ENCODE peak calls at places on chromosomes 13 and 19, in eight cellular contexts. One of them, this sample, is unnamed.
A peak's percentile ranks its signal among the peaks of the same experiment; 100 is the strongest.

GRCh38 chr13:98386632-98387031 is 190.3 kb downstream of the STK24 start:
- DNase-seq in heart right ventricle: no peak
- DNase-seq in breast epithelium: no peak
- DNase-seq in right atrium auricular region: no peak
- DNase-seq in left lung: no peak
- DNase-seq in HCT116: no peak
- DNase-seq in astrocyte: no peak
- DNase-seq in right lobe of liver: no peak
- DNase-seq in this sample: no peak

GRCh38 chr19:40613669-40614594 is 12.8 kb downstream of the LTBP4 start:
- DNase-seq in heart right ventricle: peak; percentile 79
- DNase-seq in breast epithelium: peak; percentile 84
- DNase-seq in right atrium auricular region: no peak
- DNase-seq in left lung: peak; percentile 93
- DNase-seq in HCT116: peak; percentile 89
- DNase-seq in astrocyte: peak; percentile 81
- DNase-seq in right lobe of liver: peak; percentile 73
- DNase-seq in this sample: peak; percentile 32

GRCh38 chr13:43629691-43630480 is 156.9 kb downstream of the ENOX1 start:
- DNase-seq in heart right ventricle: no peak
- DNase-seq in breast epithelium: no peak
- DNase-seq in right atrium auricular region: no peak
- DNase-seq in left lung: no peak
- DNase-seq in HCT116: no peak
- DNase-seq in astrocyte: no peak
- DNase-seq in right lobe of liver: no peak
- DNase-seq in this sample: no peak

GRCh38 chr19:14073925-14074838 is 1.6 kb downstream of the MISP3 start:
- DNase-seq in heart right ventricle: no peak
- DNase-seq in breast epithelium: no peak
- DNase-seq in right atrium auricular region: peak; percentile 63
- DNase-seq in left lung: no peak
- DNase-seq in HCT116: no peak
- DNase-seq in astrocyte: no peak
- DNase-seq in right lobe of liver: peak; percentile 63
- DNase-seq in this sample: no peak

GRCh38 chr13:25432686-25433085 is 60.9 kb downstream of the ATP8A2 start:
- DNase-seq in heart right ventricle: no peak
- DNase-seq in breast epithelium: no peak
- DNase-seq in right atrium auricular region: no peak
- DNase-seq in left lung: no peak
- DNase-seq in HCT116: no peak
- DNase-seq in astrocyte: no peak
- DNase-seq in right lobe of liver: no peak
- DNase-seq in this sample: no peak

GRCh38 chr13:21058361-21058760 is 3.0 kb downstream of the LATS2 start:
- DNase-seq in heart right ventricle: no peak
- DNase-seq in breast epithelium: no peak
- DNase-seq in right atrium auricular region: no peak
- DNase-seq in left lung: no peak
- DNase-seq in HCT116: no peak
- DNase-seq in astrocyte: no peak
- DNase-seq in right lobe of liver: no peak
- DNase-seq in this sample: no peak

GRCh38 chr13:35127466-35127865 is 185.4 kb downstream of the NBEA start:
- DNase-seq in heart right ventricle: no peak
- DNase-seq in breast epithelium: no peak
- DNase-seq in right atrium auricular region: no peak
- DNase-seq in left lung: no peak
- DNase-seq in HCT116: no peak
- DNase-seq in astrocyte: no peak
- DNase-seq in right lobe of liver: no peak
- DNase-seq in this sample: no peak

GRCh38 chr19:39970674-39971379 is at the start of gene PSMC4:
- DNase-seq in heart right ventricle: peak; percentile 97
- DNase-seq in breast epithelium: peak; percentile 98
- DNase-seq in right atrium auricular region: peak; percentile 98
- DNase-seq in left lung: peak; percentile 100
- DNase-seq in HCT116: peak; percentile 98
- DNase-seq in astrocyte: peak; percentile 98
- DNase-seq in right lobe of liver: peak; percentile 99
- DNase-seq in this sample: peak; percentile 98

GRCh38 chr19:10891360-10892108 is 20.2 kb downstream of the CARM1 start:
- DNase-seq in heart right ventricle: peak; percentile 42
- DNase-seq in breast epithelium: peak; percentile 29
- DNase-seq in right atrium auricular region: no peak
- DNase-seq in left lung: no peak
- DNase-seq in HCT116: no peak
- DNase-seq in astrocyte: no peak
- DNase-seq in right lobe of liver: no peak
- DNase-seq in this sample: no peak

GRCh38 chr19:46975918-46976782 is 43.5 kb upstream of the NPAS1 start:
- DNase-seq in heart right ventricle: peak; percentile 94
- DNase-seq in breast epithelium: peak; percentile 92
- DNase-seq in right atrium auricular region: peak; percentile 98
- DNase-seq in left lung: peak; percentile 91
- DNase-seq in HCT116: peak; percentile 3
- DNase-seq in astrocyte: peak; percentile 99
- DNase-seq in right lobe of liver: peak; percentile 93
- DNase-seq in this sample: no peak

GRCh38 chr13:98482476-98483444 is 94.1 kb downstream of the STK24 start:
- DNase-seq in heart right ventricle: peak; percentile 80
- DNase-seq in breast epithelium: peak; percentile 57
- DNase-seq in right atrium auricular region: peak; percentile 75
- DNase-seq in left lung: peak; percentile 87
- DNase-seq in HCT116: no peak
- DNase-seq in astrocyte: peak; percentile 67
- DNase-seq in right lobe of liver: peak; percentile 92
- DNase-seq in this sample: peak; percentile 32

GRCh38 chr19:2638417-2638940 is 64.0 kb downstream of the GNG7 start:
- DNase-seq in heart right ventricle: no peak
- DNase-seq in breast epithelium: no peak
- DNase-seq in right atrium auricular region: no peak
- DNase-seq in left lung: peak; percentile 4
- DNase-seq in HCT116: no peak
- DNase-seq in astrocyte: no peak
- DNase-seq in right lobe of liver: no peak
- DNase-seq in this sample: no peak

GRCh38 chr19:51654783-51655182 is 8.2 kb upstream of the SIGLEC14 start:
- DNase-seq in heart right ventricle: no peak
- DNase-seq in breast epithelium: no peak
- DNase-seq in right atrium auricular region: no peak
- DNase-seq in left lung: no peak
- DNase-seq in HCT116: no peak
- DNase-seq in astrocyte: no peak
- DNase-seq in right lobe of liver: no peak
- DNase-seq in this sample: no peak

GRCh38 chr19:47157455-47158321 is 27.1 kb downstream of the SAE1 start:
- DNase-seq in heart right ventricle: peak; percentile 42
- DNase-seq in breast epithelium: peak; percentile 58
- DNase-seq in right atrium auricular region: peak; percentile 80
- DNase-seq in left lung: no peak
- DNase-seq in HCT116: no peak
- DNase-seq in astrocyte: peak; percentile 89
- DNase-seq in right lobe of liver: no peak
- DNase-seq in this sample: peak; percentile 21

GRCh38 chr13:111626371-111627305 is 306.2 kb downstream of the TEX29 start:
- DNase-seq in heart right ventricle: peak; percentile 68
- DNase-seq in breast epithelium: no peak
- DNase-seq in right atrium auricular region: peak; percentile 57
- DNase-seq in left lung: no peak
- DNase-seq in HCT116: no peak
- DNase-seq in astrocyte: no peak
- DNase-seq in right lobe of liver: peak; percentile 81
- DNase-seq in this sample: no peak

GRCh38 chr19:55165952-55166529 is 372 bp downstream of the DNAAF3 start:
- DNase-seq in heart right ventricle: peak; percentile 54
- DNase-seq in breast epithelium: peak; percentile 32
- DNase-seq in right atrium auricular region: peak; percentile 70
- DNase-seq in left lung: peak; percentile 76
- DNase-seq in HCT116: peak; percentile 86
- DNase-seq in astrocyte: peak; percentile 34
- DNase-seq in right lobe of liver: no peak
- DNase-seq in this sample: no peak

GRCh38 chr19:16587031-16588023 is 15.1 kb upstream of the SLC35E1 start:
- DNase-seq in heart right ventricle: no peak
- DNase-seq in breast epithelium: no peak
- DNase-seq in right atrium auricular region: no peak
- DNase-seq in left lung: peak; percentile 84
- DNase-seq in HCT116: no peak
- DNase-seq in astrocyte: peak; percentile 58
- DNase-seq in right lobe of liver: no peak
- DNase-seq in this sample: peak; percentile 94

DNA sequence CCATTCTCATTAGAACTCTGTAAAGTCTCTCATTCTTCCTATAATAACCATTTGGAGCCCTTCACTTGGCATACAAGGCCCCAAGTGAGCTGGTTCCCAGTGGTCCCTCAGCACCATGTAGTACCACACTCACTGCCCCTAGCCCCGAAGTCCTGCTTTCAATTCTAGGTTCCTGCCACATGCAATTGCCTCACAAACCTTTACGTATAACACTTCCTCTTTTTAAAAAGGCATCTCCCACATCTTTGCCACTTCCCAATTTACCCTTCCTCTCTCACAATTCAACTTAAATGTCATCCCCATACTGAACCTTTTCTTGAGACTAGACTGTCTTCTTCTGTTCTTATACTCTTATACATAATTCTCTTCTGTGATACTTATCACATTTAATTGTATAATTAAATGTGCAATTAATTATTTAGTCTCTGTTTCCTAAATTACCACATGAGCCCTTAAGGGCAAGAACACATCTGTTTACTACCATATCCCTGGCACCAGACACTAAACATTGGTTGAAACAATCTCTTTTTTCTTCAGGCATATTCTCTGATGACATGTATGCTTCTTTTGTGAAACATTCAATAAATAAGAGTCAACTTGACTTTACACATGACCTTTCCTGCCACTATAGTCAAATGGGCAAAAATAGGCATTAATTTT is 304.0 kb downstream of the SPRY2 start:
- DNase-seq in heart right ventricle: no peak
- DNase-seq in breast epithelium: no peak
- DNase-seq in right atrium auricular region: no peak
- DNase-seq in left lung: no peak
- DNase-seq in HCT116: no peak
- DNase-seq in astrocyte: no peak
- DNase-seq in right lobe of liver: no peak
- DNase-seq in this sample: peak; percentile 89
- H3K27ac ChIP-seq in heart right ventricle: no peak overlapping the region
- H3K27ac ChIP-seq in breast epithelium: no peak overlapping the region
- H3K27ac ChIP-seq in right atrium auricular region: no peak overlapping the region
- H3K27ac ChIP-seq in left lung: no peak overlapping the region
- H3K27ac ChIP-seq in HCT116: no peak overlapping the region
- H3K27ac ChIP-seq in astrocyte: peak overlapping the region; percentile 75
- H3K27ac ChIP-seq in right lobe of liver: no peak overlapping the region
- H3K27ac ChIP-seq in this sample: peak overlapping the region; percentile 40

DNA sequence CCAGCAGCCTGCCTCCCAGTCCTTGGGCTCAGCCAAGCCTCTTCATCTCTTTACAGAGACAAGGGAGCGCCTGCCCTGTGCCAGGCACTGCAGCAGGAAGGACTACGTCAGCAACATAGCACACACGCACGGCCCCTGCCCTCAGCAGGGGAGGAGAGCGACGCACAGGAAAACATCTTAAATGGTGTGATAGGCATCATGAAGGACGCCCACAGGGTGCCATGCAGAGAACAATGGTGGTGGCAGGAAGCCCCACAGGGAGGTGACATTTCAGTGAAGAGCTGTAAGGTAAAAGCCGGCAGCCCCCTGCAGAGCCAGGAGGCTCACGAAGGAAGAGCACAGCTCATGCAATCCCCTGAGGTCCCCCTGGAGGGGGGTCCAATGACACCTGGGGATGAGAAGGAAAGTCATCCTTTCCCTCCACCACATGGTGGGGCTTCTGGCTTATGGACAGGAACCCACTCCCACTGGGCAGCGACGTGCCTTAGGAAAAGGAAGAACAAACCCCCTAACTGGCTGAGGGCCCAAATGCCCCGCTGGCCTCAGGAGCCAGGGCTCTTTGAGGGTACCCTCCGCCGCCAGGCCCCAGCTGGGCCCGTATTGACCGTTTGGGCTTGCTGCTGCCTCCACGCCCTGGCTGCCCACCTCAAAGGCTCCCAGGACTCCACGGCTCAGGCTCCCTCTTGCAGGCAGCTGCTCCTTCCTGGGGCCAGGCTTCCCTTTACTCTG is 37.3 kb upstream of the C13orf42 start:
- DNase-seq in heart right ventricle: no peak
- DNase-seq in breast epithelium: no peak
- DNase-seq in right atrium auricular region: no peak
- DNase-seq in left lung: no peak
- DNase-seq in HCT116: no peak
- DNase-seq in astrocyte: no peak
- DNase-seq in right lobe of liver: no peak
- DNase-seq in this sample: no peak
- TF ChIP-seq CTCF in heart right ventricle: no peak
- TF ChIP-seq CTCF in breast epithelium: no peak
- TF ChIP-seq CTCF in right atrium auricular region: no peak
- TF ChIP-seq CTCF in left lung: no peak
- TF ChIP-seq CTCF in HCT116: no peak
- TF ChIP-seq CTCF in astrocyte: no peak
- TF ChIP-seq CTCF in right lobe of liver: no peak
- TF ChIP-seq CTCF in this sample: no peak

DNA sequence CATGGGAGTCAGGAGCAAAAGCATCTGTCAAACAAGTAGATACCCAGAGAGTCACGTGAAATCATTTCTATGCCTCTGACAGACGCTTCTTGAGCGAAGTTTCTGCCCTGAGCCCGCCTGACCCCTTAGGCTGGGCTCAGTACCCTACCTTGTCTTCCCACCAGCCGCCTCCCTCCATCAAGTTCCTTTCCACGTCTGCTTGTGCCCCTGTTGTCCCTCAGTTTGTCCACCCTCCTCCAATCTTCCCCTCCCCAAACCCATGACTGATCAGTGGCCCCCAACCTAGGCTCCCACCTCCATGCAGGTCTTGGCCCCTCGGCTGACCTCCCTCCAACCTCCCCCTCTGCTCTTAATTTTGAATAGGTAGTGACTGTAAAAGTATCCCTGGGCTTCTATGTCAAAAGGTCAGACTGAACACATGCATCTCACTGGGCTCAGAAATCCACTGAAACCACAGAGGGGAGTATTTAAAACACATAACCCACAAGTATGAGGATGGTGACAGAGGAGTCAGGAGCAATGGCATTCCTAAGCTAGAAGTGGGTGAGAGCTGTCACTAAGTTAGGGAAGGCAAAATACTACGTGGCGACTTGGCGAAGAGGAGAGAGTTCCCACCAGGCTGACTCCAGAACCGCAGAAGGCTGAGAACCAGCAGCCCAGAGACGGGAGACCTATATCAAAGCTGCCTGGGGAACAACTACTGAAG is 1.7 kb upstream of the ZNF446 start:
- DNase-seq in heart right ventricle: no peak
- DNase-seq in breast epithelium: no peak
- DNase-seq in right atrium auricular region: no peak
- DNase-seq in left lung: no peak
- DNase-seq in HCT116: no peak
- DNase-seq in astrocyte: peak; percentile 89
- DNase-seq in right lobe of liver: peak; percentile 39
- DNase-seq in this sample: no peak
- H3K27ac ChIP-seq in heart right ventricle: no peak overlapping the region
- H3K27ac ChIP-seq in breast epithelium: no peak overlapping the region
- H3K27ac ChIP-seq in right atrium auricular region: no peak overlapping the region
- H3K27ac ChIP-seq in left lung: peak overlapping the region; percentile 94
- H3K27ac ChIP-seq in HCT116: peak overlapping the region; percentile 69
- H3K27ac ChIP-seq in astrocyte: peak overlapping the region; percentile 76
- H3K27ac ChIP-seq in right lobe of liver: no peak overlapping the region
- H3K27ac ChIP-seq in this sample: no peak overlapping the region

GRCh38 chr13:28658796-28659610 is at the start of gene POMP:
- DNase-seq in heart right ventricle: peak; percentile 96
- DNase-seq in breast epithelium: peak; percentile 82
- DNase-seq in right atrium auricular region: peak; percentile 93
- DNase-seq in left lung: peak; percentile 98
- DNase-seq in HCT116: peak; percentile 68
- DNase-seq in astrocyte: peak; percentile 89
- DNase-seq in right lobe of liver: peak; percentile 96
- DNase-seq in this sample: peak; percentile 93
- TF ChIP-seq CTCF in heart right ventricle: no peak
- TF ChIP-seq CTCF in breast epithelium: no peak
- TF ChIP-seq CTCF in right atrium auricular region: no peak
- TF ChIP-seq CTCF in left lung: no peak
- TF ChIP-seq CTCF in HCT116: no peak
- TF ChIP-seq CTCF in astrocyte: no peak
- TF ChIP-seq CTCF in right lobe of liver: no peak
- TF ChIP-seq CTCF in this sample: no peak